ENCODE peak calls at places on chromosomes 6 and 20, in eight cellular contexts. One of them, this sample, is unnamed.

GRCh38 chr20:10731190-10731955 is 57.6 kb upstream of the JAG1 start:
- DNase-seq in cardiac fibroblast: peak
- DNase-seq in foreskin fibroblast: peak
- DNase-seq in lower lobe of right lung: no peak
- DNase-seq in hepatocyte: no peak
- DNase-seq in thyroid gland: no peak
- DNase-seq in A549: no peak
- DNase-seq in Panc1: no peak
- DNase-seq in this sample: no peak

GRCh38 chr6:34120953-34121675 is 24.8 kb downstream of the GRM4 start:
- DNase-seq in cardiac fibroblast: no peak
- DNase-seq in foreskin fibroblast: no peak
- DNase-seq in lower lobe of right lung: no peak
- DNase-seq in hepatocyte: peak
- DNase-seq in thyroid gland: no peak
- DNase-seq in A549: no peak
- DNase-seq in Panc1: no peak
- DNase-seq in this sample: no peak

GRCh38 chr6:7148100-7148822 is 40.5 kb downstream of the RREB1 start:
- DNase-seq in cardiac fibroblast: no peak
- DNase-seq in foreskin fibroblast: peak
- DNase-seq in lower lobe of right lung: no peak
- DNase-seq in hepatocyte: no peak
- DNase-seq in thyroid gland: no peak
- DNase-seq in A549: no peak
- DNase-seq in Panc1: no peak
- DNase-seq in this sample: no peak

GRCh38 chr6:116335612-116336011 is 35.1 kb upstream of the DSE start:
- DNase-seq in cardiac fibroblast: no peak
- DNase-seq in foreskin fibroblast: no peak
- DNase-seq in lower lobe of right lung: no peak
- DNase-seq in hepatocyte: no peak
- DNase-seq in thyroid gland: no peak
- DNase-seq in A549: no peak
- DNase-seq in Panc1: no peak
- DNase-seq in this sample: no peak

GRCh38 chr20:33724439-33725094 is 4.5 kb upstream of the PXMP4 start:
- DNase-seq in cardiac fibroblast: peak
- DNase-seq in foreskin fibroblast: no peak
- DNase-seq in lower lobe of right lung: no peak
- DNase-seq in hepatocyte: no peak
- DNase-seq in thyroid gland: peak
- DNase-seq in A549: no peak
- DNase-seq in Panc1: no peak
- DNase-seq in this sample: no peak

GRCh38 chr6:52647199-52647598 is 23.7 kb upstream of the TMEM14A start:
- DNase-seq in cardiac fibroblast: peak
- DNase-seq in foreskin fibroblast: peak
- DNase-seq in lower lobe of right lung: no peak
- DNase-seq in hepatocyte: no peak
- DNase-seq in thyroid gland: no peak
- DNase-seq in A549: no peak
- DNase-seq in Panc1: no peak
- DNase-seq in this sample: no peak

GRCh38 chr6:45377555-45378323 is at the start of gene SUPT3H:
- DNase-seq in cardiac fibroblast: peak
- DNase-seq in foreskin fibroblast: peak
- DNase-seq in lower lobe of right lung: peak
- DNase-seq in hepatocyte: peak
- DNase-seq in thyroid gland: peak
- DNase-seq in A549: peak
- DNase-seq in Panc1: peak
- DNase-seq in this sample: peak

GRCh38 chr6:159217595-159218275 is 48.5 kb downstream of the FNDC1 start:
- DNase-seq in cardiac fibroblast: peak
- DNase-seq in foreskin fibroblast: peak
- DNase-seq in lower lobe of right lung: no peak
- DNase-seq in hepatocyte: peak
- DNase-seq in thyroid gland: peak
- DNase-seq in A549: peak
- DNase-seq in Panc1: no peak
- DNase-seq in this sample: no peak

GRCh38 chr6:16731503-16732018 is 29.7 kb downstream of the ATXN1 start:
- DNase-seq in cardiac fibroblast: no peak
- DNase-seq in foreskin fibroblast: no peak
- DNase-seq in lower lobe of right lung: no peak
- DNase-seq in hepatocyte: no peak
- DNase-seq in thyroid gland: no peak
- DNase-seq in A549: no peak
- DNase-seq in Panc1: no peak
- DNase-seq in this sample: no peak

GRCh38 chr6:169700296-169700695 is 1.5 kb downstream of the WDR27 start:
- DNase-seq in cardiac fibroblast: peak
- DNase-seq in foreskin fibroblast: peak
- DNase-seq in lower lobe of right lung: no peak
- DNase-seq in hepatocyte: peak
- DNase-seq in thyroid gland: no peak
- DNase-seq in A549: no peak
- DNase-seq in Panc1: no peak
- DNase-seq in this sample: no peak

DNA sequence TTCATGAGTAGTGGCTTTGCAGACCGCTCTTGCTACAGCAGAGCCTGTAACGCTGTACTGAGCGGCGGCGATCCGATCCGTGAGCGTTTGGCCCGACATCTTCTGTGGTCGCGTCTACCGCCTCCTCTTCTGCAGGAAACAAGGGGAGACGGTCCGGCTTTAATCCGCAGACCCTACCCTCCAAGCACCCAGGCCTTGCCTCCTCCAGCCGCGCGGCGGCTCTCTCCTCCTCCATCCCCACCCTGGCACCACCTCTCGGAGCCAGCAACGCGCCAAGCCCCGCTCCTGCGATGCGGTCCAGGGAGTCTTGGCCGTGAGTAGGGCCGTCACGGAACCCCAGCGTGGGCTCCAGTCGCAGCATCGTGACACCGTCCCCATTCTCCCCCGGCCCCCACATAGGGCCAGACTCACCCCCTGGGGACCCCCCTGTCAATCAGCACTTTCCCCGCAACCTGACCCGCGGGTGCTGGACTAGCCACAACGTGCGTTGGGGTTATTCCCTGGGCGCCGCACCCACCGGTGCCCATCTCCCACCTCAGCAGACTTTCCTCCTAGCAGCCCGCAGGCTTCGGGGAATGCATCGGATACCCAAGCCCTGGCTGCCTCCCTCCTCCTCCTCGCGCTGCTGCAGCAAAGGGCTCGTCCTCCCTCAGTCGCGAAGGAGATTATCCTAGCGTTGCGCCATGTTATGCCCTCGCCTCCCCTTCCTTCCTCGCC is 914 bp downstream of the SNAP91 start:
- DNase-seq in cardiac fibroblast: peak
- DNase-seq in foreskin fibroblast: peak
- DNase-seq in lower lobe of right lung: no peak
- DNase-seq in hepatocyte: peak
- DNase-seq in thyroid gland: no peak
- DNase-seq in A549: no peak
- DNase-seq in Panc1: no peak
- DNase-seq in this sample: no peak
- H3K4me3 ChIP-seq in cardiac fibroblast: peak
- H3K4me3 ChIP-seq in foreskin fibroblast: peak
- H3K4me3 ChIP-seq in lower lobe of right lung: peak
- H3K4me3 ChIP-seq in hepatocyte: peak
- H3K4me3 ChIP-seq in thyroid gland: peak
- H3K4me3 ChIP-seq in A549: peak
- H3K4me3 ChIP-seq in Panc1: peak
- H3K4me3 ChIP-seq in this sample: peak

GRCh38 chr6:19866900-19867627 is 29.9 kb downstream of the ID4 start:
- DNase-seq in cardiac fibroblast: peak
- DNase-seq in foreskin fibroblast: peak
- DNase-seq in lower lobe of right lung: no peak
- DNase-seq in hepatocyte: no peak
- DNase-seq in thyroid gland: no peak
- DNase-seq in A549: no peak
- DNase-seq in Panc1: peak
- DNase-seq in this sample: no peak

GRCh38 chr6:19870322-19870721 is 33.2 kb downstream of the ID4 start:
- DNase-seq in cardiac fibroblast: no peak
- DNase-seq in foreskin fibroblast: no peak
- DNase-seq in lower lobe of right lung: no peak
- DNase-seq in hepatocyte: no peak
- DNase-seq in thyroid gland: no peak
- DNase-seq in A549: no peak
- DNase-seq in Panc1: no peak
- DNase-seq in this sample: no peak

GRCh38 chr6:19866199-19866872 is 29.2 kb downstream of the ID4 start:
- DNase-seq in cardiac fibroblast: no peak
- DNase-seq in foreskin fibroblast: no peak
- DNase-seq in lower lobe of right lung: no peak
- DNase-seq in hepatocyte: no peak
- DNase-seq in thyroid gland: no peak
- DNase-seq in A549: no peak
- DNase-seq in Panc1: no peak
- DNase-seq in this sample: no peak

GRCh38 chr6:19873031-19873430 is 35.9 kb downstream of the ID4 start:
- DNase-seq in cardiac fibroblast: no peak
- DNase-seq in foreskin fibroblast: no peak
- DNase-seq in lower lobe of right lung: no peak
- DNase-seq in hepatocyte: no peak
- DNase-seq in thyroid gland: no peak
- DNase-seq in A549: peak
- DNase-seq in Panc1: no peak
- DNase-seq in this sample: no peak

DNA sequence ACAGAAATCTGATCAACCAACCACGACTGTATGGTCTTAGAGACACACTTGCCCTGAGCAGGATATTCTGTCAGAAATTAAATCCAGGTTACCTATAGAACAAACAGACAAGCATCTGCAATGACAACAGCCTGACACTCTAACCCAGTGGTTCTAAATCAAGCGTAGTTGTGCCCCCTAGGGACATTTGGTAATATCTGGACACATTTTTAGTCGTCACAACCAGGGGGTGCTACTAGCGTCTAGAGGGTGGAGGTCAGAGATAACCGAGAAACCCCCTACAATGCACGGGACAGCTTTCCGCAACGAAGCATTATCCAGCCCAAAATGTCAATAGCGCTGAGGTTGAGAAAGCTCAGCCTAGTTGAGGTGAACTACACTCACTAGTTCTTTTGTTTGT is 32.3 kb downstream of the ID4 start:
- DNase-seq in cardiac fibroblast: no peak
- DNase-seq in foreskin fibroblast: no peak
- DNase-seq in lower lobe of right lung: no peak
- DNase-seq in hepatocyte: no peak
- DNase-seq in thyroid gland: no peak
- DNase-seq in A549: peak
- DNase-seq in Panc1: no peak
- DNase-seq in this sample: no peak
- TF ChIP-seq CTCF in cardiac fibroblast: no peak
- TF ChIP-seq CTCF in foreskin fibroblast: no peak
- TF ChIP-seq CTCF in lower lobe of right lung: no peak
- TF ChIP-seq CTCF in hepatocyte: no peak
- TF ChIP-seq CTCF in thyroid gland: no peak
- TF ChIP-seq CTCF in A549: no peak
- TF ChIP-seq CTCF in Panc1: peak
- TF ChIP-seq CTCF in this sample: no peak

GRCh38 chr6:28353356-28353755 is 3.6 kb downstream of the ZKSCAN3 start:
- DNase-seq in cardiac fibroblast: no peak
- DNase-seq in foreskin fibroblast: no peak
- DNase-seq in lower lobe of right lung: no peak
- DNase-seq in hepatocyte: no peak
- DNase-seq in thyroid gland: no peak
- DNase-seq in A549: no peak
- DNase-seq in Panc1: no peak
- DNase-seq in this sample: no peak
- H3K4me3 ChIP-seq in cardiac fibroblast: no peak
- H3K4me3 ChIP-seq in foreskin fibroblast: no peak
- H3K4me3 ChIP-seq in lower lobe of right lung: peak
- H3K4me3 ChIP-seq in hepatocyte: no peak
- H3K4me3 ChIP-seq in thyroid gland: no peak
- H3K4me3 ChIP-seq in A549: no peak
- H3K4me3 ChIP-seq in Panc1: peak
- H3K4me3 ChIP-seq in this sample: no peak

GRCh38 chr6:2695464-2696095 is 55.1 kb downstream of the MYLK4 start:
- DNase-seq in cardiac fibroblast: peak
- DNase-seq in foreskin fibroblast: no peak
- DNase-seq in lower lobe of right lung: no peak
- DNase-seq in hepatocyte: peak
- DNase-seq in thyroid gland: no peak
- DNase-seq in A549: peak
- DNase-seq in Panc1: peak
- DNase-seq in this sample: no peak
- TF ChIP-seq CTCF in cardiac fibroblast: peak
- TF ChIP-seq CTCF in foreskin fibroblast: peak
- TF ChIP-seq CTCF in lower lobe of right lung: no peak
- TF ChIP-seq CTCF in hepatocyte: peak
- TF ChIP-seq CTCF in thyroid gland: peak
- TF ChIP-seq CTCF in A549: peak
- TF ChIP-seq CTCF in Panc1: peak
- TF ChIP-seq CTCF in this sample: no peak

DNA sequence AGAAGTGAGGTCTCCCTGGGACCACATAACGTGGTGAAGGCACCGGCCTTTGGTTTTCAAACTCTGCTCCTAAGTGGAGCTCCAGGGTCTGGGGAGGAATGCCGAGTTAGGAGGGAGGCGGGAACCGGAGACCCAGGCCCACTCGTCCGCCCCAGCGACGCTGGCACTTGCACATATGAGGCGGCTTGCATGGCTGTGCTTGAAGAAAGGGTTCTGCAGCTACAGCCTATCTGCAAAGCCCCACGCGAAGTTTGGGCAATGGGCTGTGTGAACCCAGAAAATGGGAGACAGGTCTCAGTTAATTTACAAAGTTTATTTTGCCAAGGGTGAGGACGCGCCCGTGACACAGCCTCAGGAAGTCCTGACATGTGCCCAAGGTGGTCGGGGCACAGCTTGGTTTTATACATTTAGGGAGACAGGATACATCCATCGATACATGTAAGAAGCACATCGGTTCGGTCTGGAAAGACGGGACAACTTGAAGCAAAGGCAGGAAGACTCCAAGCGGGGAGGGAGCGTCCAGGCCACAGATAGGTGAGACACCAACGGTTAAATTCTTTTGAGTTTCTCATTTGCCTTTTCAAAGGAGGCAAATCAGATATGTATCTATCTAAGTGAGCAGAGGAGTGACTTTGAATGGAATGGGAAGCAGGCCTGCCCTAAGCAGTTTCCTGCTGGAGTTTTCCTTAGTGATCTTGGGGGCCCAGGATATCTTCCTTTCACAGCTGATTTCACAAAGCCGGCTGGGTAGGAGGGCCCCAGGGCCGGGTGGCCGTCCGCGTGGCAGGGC is 782 bp upstream of the PCMTD2 start:
- DNase-seq in cardiac fibroblast: no peak
- DNase-seq in foreskin fibroblast: no peak
- DNase-seq in lower lobe of right lung: no peak
- DNase-seq in hepatocyte: no peak
- DNase-seq in thyroid gland: no peak
- DNase-seq in A549: no peak
- DNase-seq in Panc1: no peak
- DNase-seq in this sample: no peak
- H3K4me3 ChIP-seq in cardiac fibroblast: peak
- H3K4me3 ChIP-seq in foreskin fibroblast: peak
- H3K4me3 ChIP-seq in lower lobe of right lung: peak
- H3K4me3 ChIP-seq in hepatocyte: peak
- H3K4me3 ChIP-seq in thyroid gland: peak
- H3K4me3 ChIP-seq in A549: peak
- H3K4me3 ChIP-seq in Panc1: peak
- H3K4me3 ChIP-seq in this sample: peak